ENCODE peak calls at places on chromosomes 5 and 9, in five cellular contexts. One of them, this sample, is unnamed.

GRCh38 chr5:64100203-64100602 is 65.4 kb upstream of the RNF180 start:
- DNase-seq in MM.1S: no peak
- DNase-seq in coronary artery: no peak
- DNase-seq in neural crest cell: no peak
- DNase-seq in astrocyte: no peak
- DNase-seq in this sample: no peak

GRCh38 chr5:34627794-34628193 is 28.3 kb upstream of the RAI14 start:
- DNase-seq in MM.1S: no peak
- DNase-seq in coronary artery: no peak
- DNase-seq in neural crest cell: no peak
- DNase-seq in astrocyte: peak; percentile 94
- DNase-seq in this sample: no peak

GRCh38 chr9:130599625-130600024 is 20.2 kb downstream of the FUBP3 start:
- DNase-seq in MM.1S: no peak
- DNase-seq in coronary artery: no peak
- DNase-seq in neural crest cell: no peak
- DNase-seq in astrocyte: no peak
- DNase-seq in this sample: no peak

GRCh38 chr5:62214701-62215100 is 91.3 kb upstream of the KIF2A start:
- DNase-seq in MM.1S: no peak
- DNase-seq in coronary artery: no peak
- DNase-seq in neural crest cell: no peak
- DNase-seq in astrocyte: no peak
- DNase-seq in this sample: no peak

GRCh38 chr9:131679261-131680020 is 60.4 kb downstream of the RAPGEF1 start:
- DNase-seq in MM.1S: no peak
- DNase-seq in coronary artery: no peak
- DNase-seq in neural crest cell: no peak
- DNase-seq in astrocyte: no peak
- DNase-seq in this sample: no peak

GRCh38 chr5:61279725-61280124 is 52.3 kb upstream of the ZSWIM6 start:
- DNase-seq in MM.1S: no peak
- DNase-seq in coronary artery: no peak
- DNase-seq in neural crest cell: no peak
- DNase-seq in astrocyte: peak; percentile 62
- DNase-seq in this sample: no peak

GRCh38 chr5:92605591-92605990 is 975.4 kb downstream of the NR2F1-AS1 start:
- DNase-seq in MM.1S: no peak
- DNase-seq in coronary artery: no peak
- DNase-seq in neural crest cell: no peak
- DNase-seq in astrocyte: no peak
- DNase-seq in this sample: no peak

GRCh38 chr5:142325677-142326479 is 1.1 kb upstream of the SPRY4 start:
- DNase-seq in MM.1S: no peak
- DNase-seq in coronary artery: no peak
- DNase-seq in neural crest cell: peak; percentile 61
- DNase-seq in astrocyte: peak; percentile 44
- DNase-seq in this sample: peak; percentile 33

GRCh38 chr9:113611461-113612215 is 148.1 kb downstream of the RGS3 start:
- DNase-seq in MM.1S: no peak
- DNase-seq in coronary artery: no peak
- DNase-seq in neural crest cell: no peak
- DNase-seq in astrocyte: no peak
- DNase-seq in this sample: no peak

GRCh38 chr5:67012241-67012640 is 184.4 kb downstream of the CD180 start:
- DNase-seq in MM.1S: no peak
- DNase-seq in coronary artery: no peak
- DNase-seq in neural crest cell: no peak
- DNase-seq in astrocyte: peak; percentile 71
- DNase-seq in this sample: no peak

GRCh38 chr9:105026451-105026850 is 98.5 kb upstream of the ABCA1 start:
- DNase-seq in MM.1S: no peak
- DNase-seq in coronary artery: no peak
- DNase-seq in neural crest cell: no peak
- DNase-seq in astrocyte: peak; percentile 73
- DNase-seq in this sample: no peak

GRCh38 chr5:90473321-90474234 is 993 bp downstream of the MBLAC2 start:
- DNase-seq in MM.1S: peak; percentile 20
- DNase-seq in coronary artery: peak; percentile 75
- DNase-seq in neural crest cell: peak; percentile 25
- DNase-seq in astrocyte: peak; percentile 11
- DNase-seq in this sample: no peak

GRCh38 chr9:94801242-94801641 is 74.7 kb downstream of the AOPEP start:
- DNase-seq in MM.1S: no peak
- DNase-seq in coronary artery: no peak
- DNase-seq in neural crest cell: no peak
- DNase-seq in astrocyte: peak; percentile 53
- DNase-seq in this sample: no peak

GRCh38 chr5:148875205-148875875 is 48.9 kb downstream of the ADRB2 start:
- DNase-seq in MM.1S: no peak
- DNase-seq in coronary artery: no peak
- DNase-seq in neural crest cell: no peak
- DNase-seq in astrocyte: peak; percentile 30
- DNase-seq in this sample: no peak

GRCh38 chr5:143026380-143026779 is 256.2 kb downstream of the ARHGAP26 start:
- DNase-seq in MM.1S: no peak
- DNase-seq in coronary artery: no peak
- DNase-seq in neural crest cell: no peak
- DNase-seq in astrocyte: no peak
- DNase-seq in this sample: no peak

GRCh38 chr5:133485468-133485867 is 126.9 kb downstream of the FSTL4 start:
- DNase-seq in MM.1S: no peak
- DNase-seq in coronary artery: no peak
- DNase-seq in neural crest cell: no peak
- DNase-seq in astrocyte: no peak
- DNase-seq in this sample: no peak

GRCh38 chr5:81749186-81749561 is 1.7 kb downstream of the SSBP2 start:
- DNase-seq in MM.1S: peak; percentile 47
- DNase-seq in coronary artery: no peak
- DNase-seq in neural crest cell: no peak
- DNase-seq in astrocyte: no peak
- DNase-seq in this sample: no peak

GRCh38 chr5:133531634-133532033 is 80.7 kb downstream of the FSTL4 start:
- DNase-seq in MM.1S: no peak
- DNase-seq in coronary artery: no peak
- DNase-seq in neural crest cell: no peak
- DNase-seq in astrocyte: peak; percentile 55
- DNase-seq in this sample: no peak

GRCh38 chr9:78006734-78007133 is 24.9 kb downstream of the GNAQ start:
- DNase-seq in MM.1S: no peak
- DNase-seq in coronary artery: no peak
- DNase-seq in neural crest cell: no peak
- DNase-seq in astrocyte: no peak
- DNase-seq in this sample: no peak

GRCh38 chr5:130272837-130273236 is 368.6 kb downstream of the CHSY3 start:
- DNase-seq in MM.1S: no peak
- DNase-seq in coronary artery: no peak
- DNase-seq in neural crest cell: no peak
- DNase-seq in astrocyte: no peak
- DNase-seq in this sample: no peak

GRCh38 chr9:28970241-28970654 is 1397.0 kb upstream of the C9orf72 start:
- DNase-seq in MM.1S: no peak
- DNase-seq in coronary artery: no peak
- DNase-seq in neural crest cell: no peak
- DNase-seq in astrocyte: no peak
- DNase-seq in this sample: no peak

GRCh38 chr5:83993803-83994202 is 273.1 kb upstream of the HAPLN1 start:
- DNase-seq in MM.1S: no peak
- DNase-seq in coronary artery: no peak
- DNase-seq in neural crest cell: no peak
- DNase-seq in astrocyte: peak; percentile 79
- DNase-seq in this sample: no peak

GRCh38 chr9:131621551-131622321 is 76.4 kb downstream of the PRRT1B start:
- DNase-seq in MM.1S: no peak
- DNase-seq in coronary artery: no peak
- DNase-seq in neural crest cell: no peak
- DNase-seq in astrocyte: no peak
- DNase-seq in this sample: no peak

DNA sequence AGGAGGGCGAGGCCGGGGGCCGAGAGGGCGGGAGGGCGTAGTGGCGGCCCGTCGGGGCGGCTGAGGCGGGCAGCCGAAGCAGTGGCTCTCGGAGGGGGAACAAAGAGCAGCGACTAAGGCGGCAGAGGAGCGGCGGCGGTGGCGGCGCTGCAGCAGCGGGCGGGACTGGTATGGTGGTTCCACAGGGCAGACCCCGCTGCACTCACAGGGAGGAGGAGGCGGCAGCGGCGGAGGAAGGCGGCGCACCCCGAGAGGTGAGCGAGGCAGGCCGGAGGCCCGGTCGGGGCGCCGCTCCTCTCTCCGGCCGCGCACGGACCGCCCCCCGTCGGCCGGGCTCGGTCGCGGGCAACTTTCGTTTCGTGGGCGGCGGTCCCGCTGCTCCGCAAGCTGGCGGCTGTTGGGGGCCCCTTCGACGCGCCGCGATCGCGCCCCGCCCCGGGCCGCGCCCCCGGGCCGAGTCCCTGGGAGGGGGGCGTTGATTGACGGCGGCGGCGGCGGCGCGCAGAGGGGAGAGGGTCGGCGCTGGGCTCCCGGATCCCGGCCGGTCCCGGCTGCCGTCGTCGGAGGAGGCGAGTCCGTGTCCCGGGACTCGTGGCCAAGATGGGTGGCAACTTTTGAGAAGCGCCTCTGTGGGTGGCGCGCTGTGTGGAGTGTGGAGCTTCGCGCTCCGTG is 467 bp downstream of the CNOT6 start:
- DNase-seq in MM.1S: peak; percentile 25
- DNase-seq in coronary artery: no peak
- DNase-seq in neural crest cell: peak; percentile 20
- DNase-seq in astrocyte: no peak
- DNase-seq in this sample: no peak
- TF ChIP-seq CTCF in MM.1S: no peak
- TF ChIP-seq CTCF in coronary artery: no peak
- TF ChIP-seq CTCF in neural crest cell: peak; percentile 14
- TF ChIP-seq CTCF in astrocyte: no peak
- TF ChIP-seq CTCF in this sample: no peak

GRCh38 chr5:33258553-33258952 is 182.2 kb upstream of the TARS1 start:
- DNase-seq in MM.1S: no peak
- DNase-seq in coronary artery: no peak
- DNase-seq in neural crest cell: no peak
- DNase-seq in astrocyte: peak; percentile 47
- DNase-seq in this sample: no peak

GRCh38 chr5:33261305-33261704 is 179.5 kb upstream of the TARS1 start:
- DNase-seq in MM.1S: no peak
- DNase-seq in coronary artery: no peak
- DNase-seq in neural crest cell: no peak
- DNase-seq in astrocyte: peak; percentile 78
- DNase-seq in this sample: no peak

GRCh38 chr5:33260098-33260497 is 180.7 kb upstream of the TARS1 start:
- DNase-seq in MM.1S: no peak
- DNase-seq in coronary artery: no peak
- DNase-seq in neural crest cell: no peak
- DNase-seq in astrocyte: peak; percentile 45
- DNase-seq in this sample: no peak

GRCh38 chr5:33254581-33254980 is 186.2 kb upstream of the TARS1 start:
- DNase-seq in MM.1S: no peak
- DNase-seq in coronary artery: no peak
- DNase-seq in neural crest cell: no peak
- DNase-seq in astrocyte: no peak
- DNase-seq in this sample: no peak

DNA sequence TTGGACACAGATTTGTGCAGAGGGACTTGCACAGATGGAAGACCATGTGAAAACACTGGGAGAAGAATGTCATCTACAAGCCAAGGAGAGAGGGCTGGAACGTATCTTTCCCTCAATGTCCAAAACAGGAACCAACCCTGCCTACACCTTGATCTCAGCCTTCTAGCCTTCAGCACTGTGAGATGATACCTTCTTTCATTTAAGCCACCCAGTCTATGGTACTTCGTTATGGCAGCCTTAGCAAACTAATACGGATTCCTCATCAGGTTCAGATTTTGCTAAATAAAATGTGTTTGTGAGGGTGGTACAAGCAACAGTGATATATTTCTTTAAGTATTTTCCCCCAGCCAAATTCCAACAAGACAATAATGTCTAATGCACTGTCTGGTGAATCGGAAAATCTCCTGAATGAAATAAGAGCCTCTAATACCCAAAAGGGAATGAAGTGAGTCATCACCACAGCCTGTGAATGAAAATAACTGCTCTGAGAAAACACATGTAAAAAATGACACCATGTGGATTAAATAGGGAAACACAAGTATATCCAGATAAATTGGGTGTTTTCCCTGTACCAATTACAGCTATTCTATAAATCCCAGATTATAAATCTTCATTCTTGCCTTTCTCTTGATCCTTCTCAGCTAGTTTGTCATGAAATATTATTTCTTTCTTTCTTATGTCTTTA is 182.8 kb upstream of the TARS1 start:
- DNase-seq in MM.1S: no peak
- DNase-seq in coronary artery: no peak
- DNase-seq in neural crest cell: no peak
- DNase-seq in astrocyte: peak; percentile 90
- DNase-seq in this sample: no peak
- TF ChIP-seq CTCF in MM.1S: no peak
- TF ChIP-seq CTCF in coronary artery: no peak
- TF ChIP-seq CTCF in neural crest cell: no peak
- TF ChIP-seq CTCF in astrocyte: no peak
- TF ChIP-seq CTCF in this sample: peak; percentile 12

DNA sequence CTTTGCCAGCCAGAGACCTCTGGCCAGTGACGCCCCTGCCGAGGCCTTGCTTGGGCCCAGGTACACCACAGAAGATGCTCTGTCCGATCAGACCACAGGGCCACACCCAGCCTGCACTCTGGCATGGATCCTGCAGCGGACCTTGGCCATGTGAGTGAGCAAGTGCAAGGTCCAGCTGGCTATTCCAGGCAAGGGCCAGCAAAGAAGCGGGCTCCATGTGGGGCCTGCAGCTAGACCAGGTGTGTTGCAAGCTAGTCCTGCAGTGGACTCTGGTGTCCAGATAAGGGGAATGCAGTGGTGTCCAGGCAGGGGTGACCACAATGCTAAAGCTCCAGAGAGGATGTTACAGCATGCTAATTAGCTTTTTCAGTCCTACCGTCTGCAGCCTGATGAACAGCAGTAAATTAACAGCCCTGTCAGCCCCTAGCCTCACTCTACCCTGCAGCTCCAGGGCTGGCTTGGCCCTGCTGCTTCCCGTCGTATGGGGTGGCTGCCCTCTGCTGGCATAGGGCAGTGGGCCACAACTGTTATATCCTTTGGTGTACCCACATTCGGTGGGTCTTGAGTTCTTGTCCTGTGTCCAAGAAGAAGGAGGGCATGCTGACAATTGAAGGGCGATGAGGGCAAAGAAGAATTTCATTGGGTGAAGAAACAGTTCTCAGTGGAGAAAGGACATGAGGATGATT is 284.5 kb upstream of the POU5F2 start:
- DNase-seq in MM.1S: no peak
- DNase-seq in coronary artery: no peak
- DNase-seq in neural crest cell: no peak
- DNase-seq in astrocyte: no peak
- DNase-seq in this sample: no peak
- TF ChIP-seq CTCF in MM.1S: no peak
- TF ChIP-seq CTCF in coronary artery: no peak
- TF ChIP-seq CTCF in neural crest cell: no peak
- TF ChIP-seq CTCF in astrocyte: no peak
- TF ChIP-seq CTCF in this sample: no peak

DNA sequence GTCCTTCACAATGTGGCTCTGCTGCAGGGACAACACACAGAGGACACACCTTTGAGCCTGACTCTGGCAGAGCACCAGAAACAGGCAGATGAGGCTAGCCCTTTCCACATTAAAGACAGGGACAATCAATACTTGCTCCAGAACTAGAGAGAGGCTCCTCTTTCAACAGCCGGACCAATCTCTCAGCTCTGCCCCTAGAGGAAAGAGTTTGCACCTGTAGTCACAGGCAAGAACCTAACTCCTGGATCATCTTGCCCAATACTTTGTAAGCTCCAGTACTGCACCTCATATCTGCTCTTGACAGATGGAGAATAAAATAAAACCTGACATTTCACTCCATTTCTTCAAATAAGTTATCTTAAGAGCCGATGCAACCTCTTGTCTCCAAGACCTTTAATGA is 52.1 kb downstream of the EPB41L4A start:
- DNase-seq in MM.1S: no peak
- DNase-seq in coronary artery: no peak
- DNase-seq in neural crest cell: no peak
- DNase-seq in astrocyte: no peak
- DNase-seq in this sample: no peak
- TF ChIP-seq CTCF in MM.1S: peak; percentile 19
- TF ChIP-seq CTCF in coronary artery: no peak
- TF ChIP-seq CTCF in neural crest cell: peak; percentile 54
- TF ChIP-seq CTCF in astrocyte: peak; percentile 5
- TF ChIP-seq CTCF in this sample: no peak